ENCODE peak calls at places on chromosomes 12 and 14, in five cellular contexts. A is suprapubic skin, M is AG10803, Y is AG04450, I is right atrium auricular region. B is an unnamed sample.

GRCh38 chr14:24943024-24943423 is 106.9 kb downstream of the STXBP6 start:
- DNase-seq in A (peak), M (peak), Y (no peak), I (no peak), B (no peak)

GRCh38 chr12:51488281-51488680 is 63.6 kb downstream of the SLC4A8 start:
- DNase-seq in A (no peak), M (no peak), Y (no peak), I (no peak), B (no peak)

GRCh38 chr14:49553892-49554291 is 32.3 kb downstream of the RPS29 start:
- DNase-seq in A (no peak), M (no peak), Y (no peak), I (no peak), B (no peak)

GRCh38 chr14:99905121-99905520 is 111.9 kb downstream of the EML1 start:
- DNase-seq in A (no peak), M (no peak), Y (no peak), I (no peak), B (no peak)

GRCh38 chr12:123140675-123141614 is 9.9 kb downstream of the PITPNM2 start:
- DNase-seq in A (peak), M (no peak), Y (no peak), I (no peak), B (no peak)

GRCh38 chr12:68356060-68356748 is 24.0 kb upstream of the MDM1 start:
- DNase-seq in A (no peak), M (peak), Y (no peak), I (no peak), B (no peak)

GRCh38 chr12:54605138-54605970 is 16.9 kb upstream of the PPP1R1A start:
- DNase-seq in A (peak), M (no peak), Y (no peak), I (no peak), B (no peak)

GRCh38 chr12:80262372-80263170 is 163.2 kb downstream of the OTOGL start:
- DNase-seq in A (no peak), M (peak), Y (no peak), I (no peak), B (peak)

GRCh38 chr12:126784328-126784921 is 1482.5 kb upstream of the TMEM132C start:
- DNase-seq in A (no peak), M (peak), Y (no peak), I (no peak), B (peak)

GRCh38 chr14:105364100-105364708 is 34.1 kb upstream of the TEX22 start:
- DNase-seq in A (no peak), M (peak), Y (peak), I (no peak), B (peak)

GRCh38 chr14:53391156-53391555 is 238.0 kb upstream of the DDHD1 start:
- DNase-seq in A (no peak), M (peak), Y (no peak), I (no peak), B (peak)

GRCh38 chr14:90034835-90035525 is 26.8 kb upstream of the KCNK13 start:
- DNase-seq in A (no peak), M (no peak), Y (no peak), I (no peak), B (no peak)

GRCh38 chr12:71641390-71641789 is 22.3 kb downstream of the ZFC3H1 start:
- DNase-seq in A (no peak), M (no peak), Y (no peak), I (no peak), B (no peak)

GRCh38 chr12:47189753-47190152 is 110.0 kb upstream of the AMIGO2 start:
- DNase-seq in A (no peak), M (no peak), Y (no peak), I (no peak), B (no peak)

GRCh38 chr12:15728118-15728598 is 61.0 kb downstream of the EPS8 start:
- DNase-seq in A (no peak), M (peak), Y (peak), I (no peak), B (peak)

GRCh38 chr14:63308723-63309317 is 9.9 kb downstream of the GPHB5 start:
- DNase-seq in A (no peak), M (peak), Y (no peak), I (no peak), B (no peak)

GRCh38 chr14:103007555-103007954 is 49.8 kb downstream of the CDC42BPB start:
- DNase-seq in A (no peak), M (no peak), Y (no peak), I (no peak), B (no peak)

GRCh38 chr12:52090291-52090690 is 10.8 kb downstream of the SMIM41 start:
- DNase-seq in A (no peak), M (no peak), Y (no peak), I (peak), B (no peak)

GRCh38 chr14:99194136-99194535 is 77.9 kb downstream of the BCL11B start:
- DNase-seq in A (no peak), M (no peak), Y (no peak), I (no peak), B (no peak)

GRCh38 chr12:52233462-52234141 is 559 bp downstream of the KRT7 start:
- DNase-seq in A (no peak), M (no peak), Y (no peak), I (no peak), B (no peak)

GRCh38 chr12:99154264-99154982 is 493.1 kb upstream of the GARIN6 start:
- DNase-seq in A (no peak), M (no peak), Y (no peak), I (no peak), B (no peak)

GRCh38 chr12:100706029-100706428 is 88.5 kb upstream of the ANO4 start:
- DNase-seq in A (no peak), M (peak), Y (peak), I (no peak), B (peak)

GRCh38 chr12:114812384-114812783 is 128.4 kb upstream of the TBX3 start:
- DNase-seq in A (no peak), M (no peak), Y (no peak), I (no peak), B (no peak)

GRCh38 chr14:99966436-99966835 is 98.8 kb upstream of the EVL start:
- DNase-seq in A (peak), M (no peak), Y (no peak), I (no peak), B (no peak)

GRCh38 chr14:92649934-92650545 is 98.4 kb downstream of the LGMN start:
- DNase-seq in A (no peak), M (peak), Y (peak), I (peak), B (no peak)

GRCh38 chr12:131084341-131085011 is 130.8 kb downstream of the ADGRD1 start:
- DNase-seq in A (peak), M (no peak), Y (no peak), I (no peak), B (no peak)

GRCh38 chr14:31268216-31268615 is 60.6 kb upstream of the HECTD1 start:
- DNase-seq in A (no peak), M (peak), Y (no peak), I (no peak), B (peak)

GRCh38 chr12:131087991-131088700 is 134.4 kb downstream of the ADGRD1 start:
- DNase-seq in A (peak), M (no peak), Y (no peak), I (peak), B (no peak)

GRCh38 chr14:64387232-64387737 is 868 bp upstream of the MTHFD1 start:
- DNase-seq in A (no peak), M (peak), Y (no peak), I (no peak), B (no peak)

GRCh38 chr14:70782361-70782760 is 27.0 kb downstream of the MAP3K9 start:
- DNase-seq in A (no peak), M (peak), Y (no peak), I (no peak), B (peak)

GRCh38 chr12:43621262-43621661 is 69.3 kb upstream of the ADAMTS20 start:
- DNase-seq in A (no peak), M (no peak), Y (no peak), I (no peak), B (no peak)

GRCh38 chr12:93102744-93103143 is 173.6 kb upstream of the EEA1 start:
- DNase-seq in A (no peak), M (no peak), Y (no peak), I (no peak), B (no peak)

GRCh38 chr12:17017402-17017801 is 411.4 kb upstream of the LMO3 start:
- DNase-seq in A (no peak), M (no peak), Y (no peak), I (no peak), B (no peak)

GRCh38 chr12:107731376-107731775 is 29.6 kb downstream of the PRDM4 start:
- DNase-seq in A (no peak), M (no peak), Y (no peak), I (no peak), B (no peak)

GRCh38 chr14:73026243-73026844 is 562 bp downstream of the ZFYVE1 start:
- DNase-seq in A (no peak), M (no peak), Y (no peak), I (no peak), B (no peak)

GRCh38 chr12:62930546-62931425 is 4.2 kb downstream of the PPM1H start:
- DNase-seq in A (no peak), M (no peak), Y (no peak), I (no peak), B (no peak)

GRCh38 chr12:62931481-62931880 is 3.5 kb downstream of the PPM1H start:
- DNase-seq in A (no peak), M (no peak), Y (no peak), I (no peak), B (no peak)

GRCh38 chr12:62933220-62933870 is 1.6 kb downstream of the PPM1H start:
- DNase-seq in A (no peak), M (no peak), Y (no peak), I (no peak), B (no peak)

GRCh38 chr12:62933871-62934798 is 815 bp downstream of the PPM1H start:
- DNase-seq in A (no peak), M (peak), Y (no peak), I (peak), B (peak)

GRCh38 chr12:62934799-62935674 is at the start of gene PPM1H:
- DNase-seq in A (no peak), M (peak), Y (no peak), I (peak), B (peak)
- TF ChIP-seq CTCF in A (no peak), M (no peak), Y (peak), I (peak), B (peak)

GRCh38 chr14:41605550-41606248 is 977 bp upstream of the LRFN5 start:
- DNase-seq in A (no peak), M (peak), Y (no peak), I (no peak), B (no peak)

GRCh38 chr14:41607966-41608663 is 1.4 kb downstream of the LRFN5 start:
- DNase-seq in A (peak), M (no peak), Y (no peak), I (no peak), B (no peak)

GRCh38 chr14:41607119-41607785 is 576 bp downstream of the LRFN5 start:
- DNase-seq in A (no peak), M (peak), Y (no peak), I (no peak), B (no peak)

GRCh38 chr14:41604793-41605534 is 1.7 kb upstream of the LRFN5 start:
- DNase-seq in A (no peak), M (peak), Y (peak), I (no peak), B (no peak)

DNA sequence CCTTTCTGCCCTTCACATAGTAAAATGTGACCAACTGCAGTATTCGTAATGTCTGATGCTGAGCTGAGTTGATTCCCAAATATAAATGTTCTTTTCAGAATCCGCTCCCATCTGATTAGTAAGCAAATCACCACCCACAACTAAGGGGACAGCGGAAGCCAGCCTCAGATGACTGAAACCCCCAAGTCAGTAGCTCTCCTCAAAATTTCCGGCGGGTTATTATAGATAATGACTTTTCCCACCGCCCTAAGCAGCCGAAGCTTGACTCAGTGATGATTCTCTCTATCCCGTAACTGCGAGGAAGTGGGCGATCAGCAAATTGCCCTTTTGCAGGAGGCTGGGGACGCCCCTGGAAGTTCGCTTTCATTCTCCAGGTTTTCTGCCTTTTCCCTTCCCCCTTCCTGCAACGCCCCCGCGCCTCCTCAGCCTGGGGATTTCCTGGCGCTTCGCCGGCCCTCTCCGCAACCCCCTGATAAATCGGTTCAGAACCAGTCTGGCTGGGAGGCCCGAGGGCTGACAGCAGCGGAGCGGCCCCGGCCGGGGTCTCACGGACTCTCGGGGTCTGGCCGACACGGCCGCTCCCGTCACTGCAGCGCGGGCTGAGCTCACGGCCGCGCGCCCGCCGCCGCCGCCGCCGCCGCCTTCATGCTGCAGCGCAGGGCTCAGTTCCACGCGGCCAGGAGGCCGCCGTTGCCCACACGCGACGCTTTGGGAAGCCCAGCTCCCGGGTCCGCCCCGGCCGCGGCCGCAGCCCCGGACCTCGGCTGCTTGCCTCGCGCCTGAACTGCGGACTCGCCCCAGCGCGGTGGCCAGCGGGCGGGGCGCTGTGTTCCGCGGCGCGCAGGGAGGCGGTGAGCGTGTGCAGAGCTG is at the start of gene LRFN5:
- DNase-seq in A (no peak), M (peak), Y (no peak), I (no peak), B (no peak)
- TF ChIP-seq CTCF in A (no peak), M (no peak), Y (no peak), I (no peak), B (no peak)

GRCh38 chr14:101737414-101738367 is 23.8 kb upstream of the PPP2R5C start:
- DNase-seq in A (peak), M (no peak), Y (no peak), I (no peak), B (no peak)
- TF ChIP-seq CTCF in A (no peak), M (no peak), Y (no peak), I (no peak), B (peak)

GRCh38 chr14:57712101-57712500 is 153.8 kb downstream of the SLC35F4 start:
- DNase-seq in A (no peak), M (no peak), Y (no peak), I (no peak), B (no peak)
- TF ChIP-seq CTCF in A (no peak), M (no peak), Y (no peak), I (no peak), B (no peak)

GRCh38 chr12:1518763-1519516 is 75.4 kb downstream of the FBXL14 start:
- DNase-seq in A (no peak), M (peak), Y (peak), I (no peak), B (peak)

GRCh38 chr12:1517734-1518485 is 76.5 kb downstream of the FBXL14 start:
- DNase-seq in A (no peak), M (no peak), Y (no peak), I (no peak), B (no peak)

GRCh38 chr12:1518486-1518762 is 76.0 kb downstream of the FBXL14 start:
- DNase-seq in A (no peak), M (no peak), Y (no peak), I (no peak), B (no peak)

GRCh38 chr12:1515428-1515827 is 79.0 kb downstream of the FBXL14 start:
- DNase-seq in A (no peak), M (no peak), Y (no peak), I (no peak), B (no peak)

GRCh38 chr12:1517007-1517406 is 77.4 kb downstream of the FBXL14 start:
- DNase-seq in A (no peak), M (peak), Y (no peak), I (no peak), B (peak)
- TF ChIP-seq CTCF in A (no peak), M (peak), Y (peak), I (no peak), B (peak)

GRCh38 chr12:108820700-108821406 is 36.5 kb downstream of the SSH1 start:
- DNase-seq in A (no peak), M (no peak), Y (no peak), I (no peak), B (no peak)

GRCh38 chr12:108819920-108820699 is 37.3 kb downstream of the SSH1 start:
- DNase-seq in A (no peak), M (no peak), Y (no peak), I (no peak), B (no peak)

GRCh38 chr12:108823804-108824203 is 33.6 kb downstream of the SSH1 start:
- DNase-seq in A (no peak), M (no peak), Y (no peak), I (no peak), B (no peak)

GRCh38 chr12:108822458-108823205 is 34.8 kb downstream of the SSH1 start:
- DNase-seq in A (no peak), M (no peak), Y (no peak), I (no peak), B (no peak)

GRCh38 chr12:108821407-108822397 is 35.7 kb downstream of the SSH1 start:
- DNase-seq in A (no peak), M (peak), Y (no peak), I (no peak), B (no peak)
- TF ChIP-seq CTCF in A (no peak), M (no peak), Y (peak), I (no peak), B (peak)

GRCh38 chr12:26062006-26062405 is 62.8 kb downstream of the BHLHE41 start:
- DNase-seq in A (no peak), M (no peak), Y (no peak), I (no peak), B (no peak)

GRCh38 chr12:26055087-26055486 is 69.8 kb downstream of the BHLHE41 start:
- DNase-seq in A (no peak), M (no peak), Y (no peak), I (no peak), B (no peak)

GRCh38 chr12:26058818-26059217 is 66.0 kb downstream of the BHLHE41 start:
- DNase-seq in A (no peak), M (peak), Y (no peak), I (no peak), B (no peak)

GRCh38 chr12:26056335-26056734 is 68.5 kb downstream of the BHLHE41 start:
- DNase-seq in A (no peak), M (no peak), Y (no peak), I (no peak), B (no peak)

GRCh38 chr12:26058308-26058707 is 66.5 kb downstream of the BHLHE41 start:
- DNase-seq in A (no peak), M (no peak), Y (no peak), I (no peak), B (no peak)
- TF ChIP-seq CTCF in A (no peak), M (peak), Y (no peak), I (no peak), B (peak)

GRCh38 chr14:37890095-37890494 is 294.7 kb downstream of the TTC6 start:
- DNase-seq in A (no peak), M (no peak), Y (no peak), I (no peak), B (no peak)
- TF ChIP-seq CTCF in A (no peak), M (peak), Y (peak), I (no peak), B (peak)

GRCh38 chr12:121799175-121799841 is 4.5 kb upstream of the SETD1B start:
- DNase-seq in A (no peak), M (peak), Y (no peak), I (peak), B (peak)
- TF ChIP-seq CTCF in A (no peak), M (no peak), Y (no peak), I (no peak), B (peak)

DNA sequence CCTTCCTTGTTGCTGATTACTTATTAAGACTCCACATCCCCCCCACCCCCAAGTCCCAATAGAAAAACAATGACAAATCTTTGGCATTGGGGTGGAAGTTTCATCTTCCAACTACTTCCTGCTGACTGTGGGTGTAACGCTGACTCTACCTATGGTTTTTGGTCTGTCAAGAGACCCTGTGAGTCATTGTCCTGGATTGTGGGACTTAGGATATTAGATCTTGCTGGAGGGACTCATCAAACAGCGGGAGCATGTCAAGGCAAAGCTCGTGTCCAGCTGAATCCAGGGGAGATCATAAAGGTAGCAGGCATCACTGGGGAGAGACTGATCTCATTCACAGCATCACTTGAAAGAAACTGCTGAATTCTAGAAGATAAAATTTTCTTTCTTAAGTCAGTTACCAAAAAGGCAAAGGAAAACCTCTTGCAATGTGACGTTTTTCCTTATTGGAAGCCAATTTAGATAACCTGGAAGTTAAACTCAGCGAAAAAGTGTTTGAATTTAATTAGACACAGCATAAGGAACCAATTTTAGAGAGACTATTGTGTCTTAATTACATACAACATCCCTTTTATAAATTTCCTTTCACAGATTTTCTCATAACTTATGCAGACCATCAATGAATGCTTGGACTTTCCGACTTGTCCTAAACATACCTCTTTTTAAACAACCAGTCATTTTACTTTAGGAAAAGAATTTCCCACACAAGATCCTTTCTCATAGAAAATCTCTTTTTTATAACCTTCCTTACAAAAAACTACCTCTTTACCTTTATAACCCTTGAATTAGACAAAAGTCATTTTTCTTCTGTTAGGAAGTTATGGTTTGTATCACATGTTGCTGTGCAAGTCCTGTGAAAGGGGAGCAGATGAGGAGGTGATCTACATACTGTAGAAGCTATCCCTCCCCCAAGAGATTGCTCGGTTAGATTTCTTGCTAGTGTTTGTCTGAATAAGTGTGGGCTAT is 94.6 kb upstream of the SCAF11 start:
- DNase-seq in A (no peak), M (no peak), Y (no peak), I (no peak), B (no peak)
- TF ChIP-seq CTCF in A (no peak), M (no peak), Y (no peak), I (no peak), B (no peak)